ENCODE peak calls at places on chromosomes 5 and 9, in eight cellular contexts. One of them, this sample, is unnamed.

GRCh38 chr5:39628348-39628747 is 203.6 kb upstream of the DAB2 start:
- DNase-seq in iris pigment epithelial cell: no peak
- DNase-seq in neural crest cell: no peak
- DNase-seq in heart left ventricle: no peak
- DNase-seq in activated B cell treated with CpG ODN at 0.5 μM for 24 hours: no peak
- DNase-seq in NCI-H460: no peak
- DNase-seq in stomach: no peak
- DNase-seq in cardiac septum: no peak
- DNase-seq in this sample: no peak

GRCh38 chr9:111910428-111910827 is 13.8 kb downstream of the UGCG start:
- DNase-seq in iris pigment epithelial cell: no peak
- DNase-seq in neural crest cell: no peak
- DNase-seq in heart left ventricle: no peak
- DNase-seq in activated B cell treated with CpG ODN at 0.5 μM for 24 hours: no peak
- DNase-seq in NCI-H460: no peak
- DNase-seq in stomach: no peak
- DNase-seq in cardiac septum: no peak
- DNase-seq in this sample: no peak

GRCh38 chr5:96816430-96816939 is 8.7 kb upstream of the ERAP1 start:
- DNase-seq in iris pigment epithelial cell: no peak
- DNase-seq in neural crest cell: no peak
- DNase-seq in heart left ventricle: no peak
- DNase-seq in activated B cell treated with CpG ODN at 0.5 μM for 24 hours: no peak
- DNase-seq in NCI-H460: no peak
- DNase-seq in stomach: no peak
- DNase-seq in cardiac septum: no peak
- DNase-seq in this sample: no peak

GRCh38 chr5:5181650-5182324 is 41.7 kb downstream of the ADAMTS16 start:
- DNase-seq in iris pigment epithelial cell: no peak
- DNase-seq in neural crest cell: no peak
- DNase-seq in heart left ventricle: no peak
- DNase-seq in activated B cell treated with CpG ODN at 0.5 μM for 24 hours: no peak
- DNase-seq in NCI-H460: no peak
- DNase-seq in stomach: no peak
- DNase-seq in cardiac septum: no peak
- DNase-seq in this sample: no peak

GRCh38 chr5:172920447-172920849 is 38.8 kb upstream of the RPL26L1 start:
- DNase-seq in iris pigment epithelial cell: peak; percentile 99
- DNase-seq in neural crest cell: no peak
- DNase-seq in heart left ventricle: no peak
- DNase-seq in activated B cell treated with CpG ODN at 0.5 μM for 24 hours: no peak
- DNase-seq in NCI-H460: peak; percentile 71
- DNase-seq in stomach: no peak
- DNase-seq in cardiac septum: no peak
- DNase-seq in this sample: peak; percentile 96

GRCh38 chr9:89877051-89878002 is 272.5 kb downstream of the GADD45G start:
- DNase-seq in iris pigment epithelial cell: no peak
- DNase-seq in neural crest cell: no peak
- DNase-seq in heart left ventricle: no peak
- DNase-seq in activated B cell treated with CpG ODN at 0.5 μM for 24 hours: peak; percentile 13
- DNase-seq in NCI-H460: no peak
- DNase-seq in stomach: peak; percentile 14
- DNase-seq in cardiac septum: peak; percentile 61
- DNase-seq in this sample: no peak

GRCh38 chr5:72476721-72477120 is 30.5 kb downstream of the ZNF366 start:
- DNase-seq in iris pigment epithelial cell: no peak
- DNase-seq in neural crest cell: no peak
- DNase-seq in heart left ventricle: no peak
- DNase-seq in activated B cell treated with CpG ODN at 0.5 μM for 24 hours: no peak
- DNase-seq in NCI-H460: no peak
- DNase-seq in stomach: no peak
- DNase-seq in cardiac septum: no peak
- DNase-seq in this sample: no peak

GRCh38 chr9:136942881-136943230 is 1.7 kb downstream of the FBXW5 start:
- DNase-seq in iris pigment epithelial cell: no peak
- DNase-seq in neural crest cell: no peak
- DNase-seq in heart left ventricle: no peak
- DNase-seq in activated B cell treated with CpG ODN at 0.5 μM for 24 hours: no peak
- DNase-seq in NCI-H460: no peak
- DNase-seq in stomach: no peak
- DNase-seq in cardiac septum: no peak
- DNase-seq in this sample: no peak

GRCh38 chr5:1511037-1511436 is 12.7 kb downstream of the LPCAT1 start:
- DNase-seq in iris pigment epithelial cell: no peak
- DNase-seq in neural crest cell: no peak
- DNase-seq in heart left ventricle: peak; percentile 3
- DNase-seq in activated B cell treated with CpG ODN at 0.5 μM for 24 hours: peak; percentile 21
- DNase-seq in NCI-H460: no peak
- DNase-seq in stomach: no peak
- DNase-seq in cardiac septum: peak; percentile 46
- DNase-seq in this sample: no peak

GRCh38 chr9:117153021-117153420 is 261.8 kb downstream of the ASTN2 start:
- DNase-seq in iris pigment epithelial cell: peak; percentile 43
- DNase-seq in neural crest cell: no peak
- DNase-seq in heart left ventricle: no peak
- DNase-seq in activated B cell treated with CpG ODN at 0.5 μM for 24 hours: no peak
- DNase-seq in NCI-H460: no peak
- DNase-seq in stomach: no peak
- DNase-seq in cardiac septum: no peak
- DNase-seq in this sample: no peak

GRCh38 chr5:170307575-170308465 is 10.2 kb upstream of the LCP2 start:
- DNase-seq in iris pigment epithelial cell: peak; percentile 95
- DNase-seq in neural crest cell: no peak
- DNase-seq in heart left ventricle: peak; percentile 78
- DNase-seq in activated B cell treated with CpG ODN at 0.5 μM for 24 hours: no peak
- DNase-seq in NCI-H460: peak; percentile 21
- DNase-seq in stomach: peak; percentile 72
- DNase-seq in cardiac septum: peak; percentile 91
- DNase-seq in this sample: peak; percentile 82

GRCh38 chr5:91311697-91312501 is 71.2 kb downstream of the ARRDC3 start:
- DNase-seq in iris pigment epithelial cell: peak; percentile 100
- DNase-seq in neural crest cell: no peak
- DNase-seq in heart left ventricle: peak; percentile 56
- DNase-seq in activated B cell treated with CpG ODN at 0.5 μM for 24 hours: no peak
- DNase-seq in NCI-H460: peak; percentile 96
- DNase-seq in stomach: peak; percentile 50
- DNase-seq in cardiac septum: peak; percentile 77
- DNase-seq in this sample: peak; percentile 99

GRCh38 chr5:128406863-128407262 is 131.2 kb downstream of the FBN2 start:
- DNase-seq in iris pigment epithelial cell: peak; percentile 60
- DNase-seq in neural crest cell: no peak
- DNase-seq in heart left ventricle: no peak
- DNase-seq in activated B cell treated with CpG ODN at 0.5 μM for 24 hours: no peak
- DNase-seq in NCI-H460: no peak
- DNase-seq in stomach: no peak
- DNase-seq in cardiac septum: no peak
- DNase-seq in this sample: no peak

GRCh38 chr5:178590924-178591423 is 781 bp upstream of the COL23A1 start:
- DNase-seq in iris pigment epithelial cell: no peak
- DNase-seq in neural crest cell: no peak
- DNase-seq in heart left ventricle: no peak
- DNase-seq in activated B cell treated with CpG ODN at 0.5 μM for 24 hours: no peak
- DNase-seq in NCI-H460: no peak
- DNase-seq in stomach: no peak
- DNase-seq in cardiac septum: no peak
- DNase-seq in this sample: no peak

GRCh38 chr9:130775336-130775991 is 59.6 kb upstream of the ABL1 start:
- DNase-seq in iris pigment epithelial cell: no peak
- DNase-seq in neural crest cell: no peak
- DNase-seq in heart left ventricle: no peak
- DNase-seq in activated B cell treated with CpG ODN at 0.5 μM for 24 hours: no peak
- DNase-seq in NCI-H460: no peak
- DNase-seq in stomach: no peak
- DNase-seq in cardiac septum: no peak
- DNase-seq in this sample: no peak

GRCh38 chr9:137556069-137556838 is 4.6 kb downstream of the MRPL41 start:
- DNase-seq in iris pigment epithelial cell: peak; percentile 63
- DNase-seq in neural crest cell: no peak
- DNase-seq in heart left ventricle: no peak
- DNase-seq in activated B cell treated with CpG ODN at 0.5 μM for 24 hours: no peak
- DNase-seq in NCI-H460: no peak
- DNase-seq in stomach: peak; percentile 34
- DNase-seq in cardiac septum: no peak
- DNase-seq in this sample: peak; percentile 50

GRCh38 chr9:97528529-97529230 is 27.2 kb downstream of the TMOD1 start:
- DNase-seq in iris pigment epithelial cell: no peak
- DNase-seq in neural crest cell: no peak
- DNase-seq in heart left ventricle: no peak
- DNase-seq in activated B cell treated with CpG ODN at 0.5 μM for 24 hours: no peak
- DNase-seq in NCI-H460: peak; percentile 12
- DNase-seq in stomach: no peak
- DNase-seq in cardiac septum: no peak
- DNase-seq in this sample: no peak

GRCh38 chr5:10329808-10330481 is 22.2 kb upstream of the CMBL start:
- DNase-seq in iris pigment epithelial cell: peak; percentile 73
- DNase-seq in neural crest cell: no peak
- DNase-seq in heart left ventricle: peak; percentile 48
- DNase-seq in activated B cell treated with CpG ODN at 0.5 μM for 24 hours: no peak
- DNase-seq in NCI-H460: no peak
- DNase-seq in stomach: peak; percentile 74
- DNase-seq in cardiac septum: peak; percentile 71
- DNase-seq in this sample: peak; percentile 89

GRCh38 chr9:77957652-77958051 is 74.0 kb downstream of the GNAQ start:
- DNase-seq in iris pigment epithelial cell: no peak
- DNase-seq in neural crest cell: no peak
- DNase-seq in heart left ventricle: no peak
- DNase-seq in activated B cell treated with CpG ODN at 0.5 μM for 24 hours: no peak
- DNase-seq in NCI-H460: no peak
- DNase-seq in stomach: no peak
- DNase-seq in cardiac septum: no peak
- DNase-seq in this sample: no peak

GRCh38 chr5:155732587-155733376 is 594.2 kb upstream of the SGCD start:
- DNase-seq in iris pigment epithelial cell: no peak
- DNase-seq in neural crest cell: no peak
- DNase-seq in heart left ventricle: peak; percentile 49
- DNase-seq in activated B cell treated with CpG ODN at 0.5 μM for 24 hours: no peak
- DNase-seq in NCI-H460: no peak
- DNase-seq in stomach: no peak
- DNase-seq in cardiac septum: no peak
- DNase-seq in this sample: no peak

GRCh38 chr9:3136999-3137675 is 293.2 kb upstream of the PUM3 start:
- DNase-seq in iris pigment epithelial cell: no peak
- DNase-seq in neural crest cell: no peak
- DNase-seq in heart left ventricle: no peak
- DNase-seq in activated B cell treated with CpG ODN at 0.5 μM for 24 hours: no peak
- DNase-seq in NCI-H460: no peak
- DNase-seq in stomach: no peak
- DNase-seq in cardiac septum: no peak
- DNase-seq in this sample: peak; percentile 21

GRCh38 chr9:135514342-135515082 is 6.7 kb upstream of the LCN1 start:
- DNase-seq in iris pigment epithelial cell: no peak
- DNase-seq in neural crest cell: no peak
- DNase-seq in heart left ventricle: no peak
- DNase-seq in activated B cell treated with CpG ODN at 0.5 μM for 24 hours: no peak
- DNase-seq in NCI-H460: no peak
- DNase-seq in stomach: peak; percentile 2
- DNase-seq in cardiac septum: peak; percentile 54
- DNase-seq in this sample: no peak

GRCh38 chr9:18238254-18238653 is 235.7 kb upstream of the ADAMTSL1 start:
- DNase-seq in iris pigment epithelial cell: peak; percentile 83
- DNase-seq in neural crest cell: no peak
- DNase-seq in heart left ventricle: no peak
- DNase-seq in activated B cell treated with CpG ODN at 0.5 μM for 24 hours: no peak
- DNase-seq in NCI-H460: peak; percentile 21
- DNase-seq in stomach: no peak
- DNase-seq in cardiac septum: no peak
- DNase-seq in this sample: peak; percentile 51

GRCh38 chr5:139808481-139809330 is 13.1 kb downstream of the PSD2 start:
- DNase-seq in iris pigment epithelial cell: peak; percentile 28
- DNase-seq in neural crest cell: peak; percentile 47
- DNase-seq in heart left ventricle: no peak
- DNase-seq in activated B cell treated with CpG ODN at 0.5 μM for 24 hours: no peak
- DNase-seq in NCI-H460: peak; percentile 14
- DNase-seq in stomach: no peak
- DNase-seq in cardiac septum: no peak
- DNase-seq in this sample: peak; percentile 35

GRCh38 chr9:18294229-18294628 is 179.7 kb upstream of the ADAMTSL1 start:
- DNase-seq in iris pigment epithelial cell: no peak
- DNase-seq in neural crest cell: no peak
- DNase-seq in heart left ventricle: no peak
- DNase-seq in activated B cell treated with CpG ODN at 0.5 μM for 24 hours: no peak
- DNase-seq in NCI-H460: no peak
- DNase-seq in stomach: no peak
- DNase-seq in cardiac septum: no peak
- DNase-seq in this sample: no peak

GRCh38 chr5:113971454-113971853 is 390.4 kb upstream of the KCNN2 start:
- DNase-seq in iris pigment epithelial cell: no peak
- DNase-seq in neural crest cell: no peak
- DNase-seq in heart left ventricle: no peak
- DNase-seq in activated B cell treated with CpG ODN at 0.5 μM for 24 hours: no peak
- DNase-seq in NCI-H460: no peak
- DNase-seq in stomach: no peak
- DNase-seq in cardiac septum: no peak
- DNase-seq in this sample: no peak

GRCh38 chr5:170542691-170543275 is 39.0 kb downstream of the KCNIP1 start:
- DNase-seq in iris pigment epithelial cell: no peak
- DNase-seq in neural crest cell: peak; percentile 21
- DNase-seq in heart left ventricle: no peak
- DNase-seq in activated B cell treated with CpG ODN at 0.5 μM for 24 hours: no peak
- DNase-seq in NCI-H460: no peak
- DNase-seq in stomach: no peak
- DNase-seq in cardiac septum: peak; percentile 22
- DNase-seq in this sample: no peak

GRCh38 chr5:79962580-79963222 is 28.4 kb downstream of the MTX3 start:
- DNase-seq in iris pigment epithelial cell: peak; percentile 29
- DNase-seq in neural crest cell: no peak
- DNase-seq in heart left ventricle: no peak
- DNase-seq in activated B cell treated with CpG ODN at 0.5 μM for 24 hours: no peak
- DNase-seq in NCI-H460: no peak
- DNase-seq in stomach: no peak
- DNase-seq in cardiac septum: no peak
- DNase-seq in this sample: no peak

GRCh38 chr9:93593144-93593655 is 16.8 kb downstream of the PHF2 start:
- DNase-seq in iris pigment epithelial cell: no peak
- DNase-seq in neural crest cell: no peak
- DNase-seq in heart left ventricle: no peak
- DNase-seq in activated B cell treated with CpG ODN at 0.5 μM for 24 hours: no peak
- DNase-seq in NCI-H460: no peak
- DNase-seq in stomach: no peak
- DNase-seq in cardiac septum: peak; percentile 27
- DNase-seq in this sample: no peak

GRCh38 chr5:32506809-32507208 is 62.3 kb upstream of the ZFR start:
- DNase-seq in iris pigment epithelial cell: no peak
- DNase-seq in neural crest cell: no peak
- DNase-seq in heart left ventricle: no peak
- DNase-seq in activated B cell treated with CpG ODN at 0.5 μM for 24 hours: no peak
- DNase-seq in NCI-H460: no peak
- DNase-seq in stomach: no peak
- DNase-seq in cardiac septum: no peak
- DNase-seq in this sample: peak; percentile 64

GRCh38 chr9:37293664-37294524 is 128.6 kb upstream of the GRHPR start:
- DNase-seq in iris pigment epithelial cell: peak; percentile 28
- DNase-seq in neural crest cell: no peak
- DNase-seq in heart left ventricle: no peak
- DNase-seq in activated B cell treated with CpG ODN at 0.5 μM for 24 hours: no peak
- DNase-seq in NCI-H460: no peak
- DNase-seq in stomach: no peak
- DNase-seq in cardiac septum: no peak
- DNase-seq in this sample: peak; percentile 45

GRCh38 chr5:3194684-3195083 is 400.9 kb upstream of the IRX1 start:
- DNase-seq in iris pigment epithelial cell: no peak
- DNase-seq in neural crest cell: no peak
- DNase-seq in heart left ventricle: no peak
- DNase-seq in activated B cell treated with CpG ODN at 0.5 μM for 24 hours: no peak
- DNase-seq in NCI-H460: no peak
- DNase-seq in stomach: no peak
- DNase-seq in cardiac septum: peak; percentile 46
- DNase-seq in this sample: no peak